ENCODE peak calls at places on chromosomes 1 and 21, in nine cellular contexts. One of them, this sample, is unnamed.

GRCh38 chr1:2126331-2127180 is 68.0 kb downstream of the FAAP20 start:
- DNase-seq in K562: no peak
- DNase-seq in stomach: no peak
- DNase-seq in HepG2: no peak
- DNase-seq in GM12878: no peak
- DNase-seq in sigmoid colon: no peak
- DNase-seq in upper lobe of left lung: peak
- DNase-seq in suprapubic skin: no peak
- DNase-seq in SK-N-SH: no peak
- DNase-seq in this sample: no peak

GRCh38 chr1:197799271-197799670 is 24.0 kb upstream of the DENND1B start:
- DNase-seq in K562: no peak
- DNase-seq in stomach: no peak
- DNase-seq in HepG2: no peak
- DNase-seq in GM12878: no peak
- DNase-seq in sigmoid colon: no peak
- DNase-seq in upper lobe of left lung: no peak
- DNase-seq in suprapubic skin: no peak
- DNase-seq in SK-N-SH: no peak
- DNase-seq in this sample: no peak

GRCh38 chr1:58943776-58944175 is 159.9 kb upstream of the JUN start:
- DNase-seq in K562: no peak
- DNase-seq in stomach: no peak
- DNase-seq in HepG2: no peak
- DNase-seq in GM12878: no peak
- DNase-seq in sigmoid colon: no peak
- DNase-seq in upper lobe of left lung: no peak
- DNase-seq in suprapubic skin: no peak
- DNase-seq in SK-N-SH: no peak
- DNase-seq in this sample: no peak

GRCh38 chr1:212108981-212109380 is 73.4 kb downstream of the DTL start:
- DNase-seq in K562: no peak
- DNase-seq in stomach: no peak
- DNase-seq in HepG2: no peak
- DNase-seq in GM12878: no peak
- DNase-seq in sigmoid colon: no peak
- DNase-seq in upper lobe of left lung: no peak
- DNase-seq in suprapubic skin: no peak
- DNase-seq in SK-N-SH: no peak
- DNase-seq in this sample: no peak

GRCh38 chr1:205700865-205701401 is 20.6 kb upstream of the SLC45A3 start:
- DNase-seq in K562: peak
- DNase-seq in stomach: no peak
- DNase-seq in HepG2: no peak
- DNase-seq in GM12878: no peak
- DNase-seq in sigmoid colon: no peak
- DNase-seq in upper lobe of left lung: no peak
- DNase-seq in suprapubic skin: no peak
- DNase-seq in SK-N-SH: no peak
- DNase-seq in this sample: no peak

GRCh38 chr1:162305969-162306368 is 70.7 kb downstream of the SPATA46 start:
- DNase-seq in K562: no peak
- DNase-seq in stomach: no peak
- DNase-seq in HepG2: peak
- DNase-seq in GM12878: no peak
- DNase-seq in sigmoid colon: no peak
- DNase-seq in upper lobe of left lung: no peak
- DNase-seq in suprapubic skin: no peak
- DNase-seq in SK-N-SH: no peak
- DNase-seq in this sample: no peak

GRCh38 chr1:174990382-174990999 is 9.3 kb upstream of the CACYBP start:
- DNase-seq in K562: no peak
- DNase-seq in stomach: no peak
- DNase-seq in HepG2: peak
- DNase-seq in GM12878: no peak
- DNase-seq in sigmoid colon: no peak
- DNase-seq in upper lobe of left lung: no peak
- DNase-seq in suprapubic skin: no peak
- DNase-seq in SK-N-SH: peak
- DNase-seq in this sample: no peak

GRCh38 chr21:38761531-38761930 is 44.2 kb upstream of the ETS2 start:
- DNase-seq in K562: no peak
- DNase-seq in stomach: no peak
- DNase-seq in HepG2: no peak
- DNase-seq in GM12878: no peak
- DNase-seq in sigmoid colon: no peak
- DNase-seq in upper lobe of left lung: no peak
- DNase-seq in suprapubic skin: no peak
- DNase-seq in SK-N-SH: no peak
- DNase-seq in this sample: no peak

GRCh38 chr1:60598055-60598910 is 484.1 kb upstream of the NFIA start:
- DNase-seq in K562: no peak
- DNase-seq in stomach: no peak
- DNase-seq in HepG2: no peak
- DNase-seq in GM12878: no peak
- DNase-seq in sigmoid colon: no peak
- DNase-seq in upper lobe of left lung: no peak
- DNase-seq in suprapubic skin: no peak
- DNase-seq in SK-N-SH: no peak
- DNase-seq in this sample: no peak

GRCh38 chr1:24903560-24903954 is 26.5 kb downstream of the RUNX3 start:
- DNase-seq in K562: no peak
- DNase-seq in stomach: peak
- DNase-seq in HepG2: no peak
- DNase-seq in GM12878: no peak
- DNase-seq in sigmoid colon: no peak
- DNase-seq in upper lobe of left lung: no peak
- DNase-seq in suprapubic skin: peak
- DNase-seq in SK-N-SH: no peak
- DNase-seq in this sample: peak

GRCh38 chr1:36924282-36924791 is 110.0 kb downstream of the GRIK3 start:
- DNase-seq in K562: peak
- DNase-seq in stomach: peak
- DNase-seq in HepG2: peak
- DNase-seq in GM12878: no peak
- DNase-seq in sigmoid colon: peak
- DNase-seq in upper lobe of left lung: no peak
- DNase-seq in suprapubic skin: no peak
- DNase-seq in SK-N-SH: peak
- DNase-seq in this sample: no peak

GRCh38 chr1:153754266-153754665 is 20.9 kb upstream of the SLC27A3 start:
- DNase-seq in K562: no peak
- DNase-seq in stomach: no peak
- DNase-seq in HepG2: no peak
- DNase-seq in GM12878: no peak
- DNase-seq in sigmoid colon: no peak
- DNase-seq in upper lobe of left lung: no peak
- DNase-seq in suprapubic skin: no peak
- DNase-seq in SK-N-SH: no peak
- DNase-seq in this sample: no peak
- TF ChIP-seq EP300 in K562: no peak
- TF ChIP-seq EP300 in stomach: no peak
- TF ChIP-seq EP300 in HepG2: no peak
- TF ChIP-seq EP300 in GM12878: no peak
- TF ChIP-seq EP300 in sigmoid colon: no peak
- TF ChIP-seq EP300 in upper lobe of left lung: no peak
- TF ChIP-seq EP300 in suprapubic skin: no peak
- TF ChIP-seq EP300 in SK-N-SH: no peak
- TF ChIP-seq EP300 in this sample: no peak

DNA sequence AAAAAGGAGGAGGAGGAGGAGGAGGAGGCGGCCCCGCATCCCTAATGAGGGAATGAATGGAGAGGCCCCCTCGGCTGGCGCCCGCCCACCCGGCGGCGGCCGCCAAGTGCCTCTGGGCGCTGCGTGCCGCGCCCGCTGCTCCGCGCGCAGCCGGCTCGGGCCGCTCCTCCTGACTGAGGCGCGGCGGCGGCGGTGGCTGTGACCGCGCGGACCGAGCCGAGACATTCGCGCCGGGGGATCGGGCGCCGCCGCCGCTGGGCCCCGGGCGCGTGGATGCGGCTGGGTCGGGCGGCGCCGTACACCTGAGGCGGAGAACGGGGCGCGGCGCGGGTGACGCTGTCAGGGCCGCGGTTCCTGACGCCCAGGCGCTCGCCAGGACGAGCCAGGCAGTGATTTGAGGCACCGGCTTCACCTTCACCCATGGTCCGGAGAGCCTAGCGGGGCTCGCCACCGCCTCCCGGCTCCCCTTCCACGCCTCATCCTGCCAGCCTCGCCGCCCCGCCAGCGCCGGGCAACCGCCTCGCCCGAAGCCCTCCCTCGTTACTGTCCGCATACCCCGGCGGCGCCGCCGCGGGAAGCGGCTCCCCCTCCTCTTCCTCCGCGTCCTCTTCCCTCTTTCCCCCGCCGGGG is at the start of gene MARK1:
- DNase-seq in K562: peak
- DNase-seq in stomach: peak
- DNase-seq in HepG2: no peak
- DNase-seq in GM12878: no peak
- DNase-seq in sigmoid colon: peak
- DNase-seq in upper lobe of left lung: peak
- DNase-seq in suprapubic skin: peak
- DNase-seq in SK-N-SH: peak
- DNase-seq in this sample: peak
- TF ChIP-seq POLR2AphosphoS5 in K562: no peak
- TF ChIP-seq POLR2AphosphoS5 in stomach: peak
- TF ChIP-seq POLR2AphosphoS5 in HepG2: no peak
- TF ChIP-seq POLR2AphosphoS5 in GM12878: no peak
- TF ChIP-seq POLR2AphosphoS5 in sigmoid colon: no peak
- TF ChIP-seq POLR2AphosphoS5 in upper lobe of left lung: no peak
- TF ChIP-seq POLR2AphosphoS5 in suprapubic skin: no peak
- TF ChIP-seq POLR2AphosphoS5 in SK-N-SH: no peak
- TF ChIP-seq POLR2AphosphoS5 in this sample: no peak

DNA sequence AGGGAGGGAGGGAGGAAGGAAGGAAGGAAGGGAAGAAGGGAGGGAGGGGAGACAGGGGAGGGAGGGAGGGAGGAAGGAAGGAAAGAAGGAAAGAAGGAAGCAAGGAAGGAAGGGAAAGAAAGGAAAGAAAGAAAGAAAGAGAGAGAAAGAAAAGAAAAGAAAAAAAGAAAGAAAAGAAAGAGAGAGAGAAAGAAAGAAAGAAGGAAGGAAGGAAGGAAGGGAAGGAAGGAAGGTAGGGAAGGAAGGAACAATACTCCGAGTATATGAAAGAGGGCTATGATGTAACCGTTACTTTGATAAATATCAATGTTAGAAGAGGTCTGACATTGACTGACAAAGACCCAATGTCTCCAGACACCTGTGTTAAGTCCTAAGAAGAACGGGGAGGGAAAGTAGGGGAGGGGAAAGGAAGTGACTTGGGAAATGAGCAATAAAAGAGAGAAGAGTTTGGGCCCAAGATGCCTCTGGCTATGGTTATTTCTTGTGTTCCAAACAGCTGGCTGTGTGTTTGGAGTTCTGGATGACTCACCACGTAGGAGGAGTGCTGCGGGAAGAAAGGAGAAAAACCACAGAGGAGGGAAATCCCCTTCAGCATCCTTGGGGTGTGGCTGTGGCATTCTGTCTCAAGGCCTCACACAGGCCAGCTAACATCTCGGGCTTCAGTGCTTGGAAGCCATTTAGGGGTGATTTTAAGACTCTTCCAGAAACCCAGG is 37.0 kb upstream of the RXRG start:
- DNase-seq in K562: peak
- DNase-seq in stomach: peak
- DNase-seq in HepG2: no peak
- DNase-seq in GM12878: no peak
- DNase-seq in sigmoid colon: no peak
- DNase-seq in upper lobe of left lung: no peak
- DNase-seq in suprapubic skin: no peak
- DNase-seq in SK-N-SH: no peak
- DNase-seq in this sample: peak
- TF ChIP-seq EP300 in K562: no peak
- TF ChIP-seq EP300 in stomach: no peak
- TF ChIP-seq EP300 in HepG2: no peak
- TF ChIP-seq EP300 in GM12878: no peak
- TF ChIP-seq EP300 in sigmoid colon: no peak
- TF ChIP-seq EP300 in upper lobe of left lung: no peak
- TF ChIP-seq EP300 in suprapubic skin: no peak
- TF ChIP-seq EP300 in SK-N-SH: no peak
- TF ChIP-seq EP300 in this sample: no peak

GRCh38 chr1:22100168-22100567 is 42.7 kb downstream of the WNT4 start:
- DNase-seq in K562: no peak
- DNase-seq in stomach: no peak
- DNase-seq in HepG2: no peak
- DNase-seq in GM12878: no peak
- DNase-seq in sigmoid colon: no peak
- DNase-seq in upper lobe of left lung: no peak
- DNase-seq in suprapubic skin: no peak
- DNase-seq in SK-N-SH: no peak
- DNase-seq in this sample: no peak

GRCh38 chr1:22096463-22096862 is 44.0 kb downstream of the CDC42 start:
- DNase-seq in K562: no peak
- DNase-seq in stomach: no peak
- DNase-seq in HepG2: no peak
- DNase-seq in GM12878: no peak
- DNase-seq in sigmoid colon: no peak
- DNase-seq in upper lobe of left lung: no peak
- DNase-seq in suprapubic skin: no peak
- DNase-seq in SK-N-SH: no peak
- DNase-seq in this sample: no peak

GRCh38 chr1:22096036-22096435 is 43.5 kb downstream of the CDC42 start:
- DNase-seq in K562: no peak
- DNase-seq in stomach: no peak
- DNase-seq in HepG2: no peak
- DNase-seq in GM12878: no peak
- DNase-seq in sigmoid colon: no peak
- DNase-seq in upper lobe of left lung: no peak
- DNase-seq in suprapubic skin: no peak
- DNase-seq in SK-N-SH: no peak
- DNase-seq in this sample: no peak

GRCh38 chr1:22101199-22101598 is 41.7 kb downstream of the WNT4 start:
- DNase-seq in K562: no peak
- DNase-seq in stomach: no peak
- DNase-seq in HepG2: no peak
- DNase-seq in GM12878: no peak
- DNase-seq in sigmoid colon: no peak
- DNase-seq in upper lobe of left lung: no peak
- DNase-seq in suprapubic skin: no peak
- DNase-seq in SK-N-SH: no peak
- DNase-seq in this sample: no peak

DNA sequence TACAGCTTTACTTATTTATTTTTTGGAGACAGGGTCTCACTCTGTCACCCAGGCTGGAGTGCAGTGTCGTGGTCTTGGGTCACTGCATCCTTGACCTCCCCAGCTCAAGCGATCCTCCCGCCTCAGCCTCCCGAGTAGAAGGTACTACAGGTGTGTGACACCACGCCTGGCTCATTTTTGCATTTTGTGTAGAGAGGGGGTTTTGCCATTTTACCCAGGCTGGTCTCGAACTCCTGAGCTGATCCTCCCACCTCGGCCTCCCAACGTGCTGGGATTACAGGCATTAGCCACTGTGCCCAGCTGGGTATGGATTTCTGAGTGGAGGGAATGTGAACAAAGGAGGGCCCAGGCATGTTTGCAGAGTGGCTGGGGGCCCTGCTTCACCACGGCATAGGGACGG is 44.1 kb downstream of the WNT4 start:
- DNase-seq in K562: no peak
- DNase-seq in stomach: no peak
- DNase-seq in HepG2: no peak
- DNase-seq in GM12878: no peak
- DNase-seq in sigmoid colon: no peak
- DNase-seq in upper lobe of left lung: no peak
- DNase-seq in suprapubic skin: no peak
- DNase-seq in SK-N-SH: no peak
- DNase-seq in this sample: no peak
- TF ChIP-seq POLR2AphosphoS5 in K562: no peak
- TF ChIP-seq POLR2AphosphoS5 in stomach: no peak
- TF ChIP-seq POLR2AphosphoS5 in HepG2: no peak
- TF ChIP-seq POLR2AphosphoS5 in GM12878: no peak
- TF ChIP-seq POLR2AphosphoS5 in sigmoid colon: no peak
- TF ChIP-seq POLR2AphosphoS5 in upper lobe of left lung: no peak
- TF ChIP-seq POLR2AphosphoS5 in suprapubic skin: no peak
- TF ChIP-seq POLR2AphosphoS5 in SK-N-SH: no peak
- TF ChIP-seq POLR2AphosphoS5 in this sample: no peak

This sample was measured in transverse colon.